ENCODE peak calls at places on chromosomes 5 and 9, in five cellular contexts. S is body of pancreas, Y is uterus, G is Peyer's patch, J is ovary. Q is an unnamed sample. For H3K27me3, the result is how much of the 10 kb centered on the place peaks cover.

GRCh38 chr9:131418143-131419028 is 24.5 kb downstream of the PRRC2B start:
- DNase-seq in S (peak), Y (no peak), G (no peak), J (no peak), Q (peak)

GRCh38 chr5:144219869-144220268 is 49.2 kb downstream of the KCTD16 start:
- DNase-seq in S (no peak), Y (no peak), G (no peak), J (no peak), Q (no peak)

GRCh38 chr9:20898885-20899554 is 132.4 kb downstream of the HACD4 start:
- DNase-seq in S (no peak), Y (no peak), G (no peak), J (no peak), Q (no peak)

GRCh38 chr5:102561894-102562760 is 63.3 kb upstream of the SLCO6A1 start:
- DNase-seq in S (no peak), Y (no peak), G (no peak), J (no peak), Q (no peak)

GRCh38 chr9:97525451-97525850 is 24.0 kb downstream of the TMOD1 start:
- DNase-seq in S (no peak), Y (no peak), G (no peak), J (no peak), Q (no peak)

GRCh38 chr5:590343-590742 is 21.8 kb upstream of the CEP72 start:
- DNase-seq in S (no peak), Y (no peak), G (no peak), J (no peak), Q (no peak)

GRCh38 chr9:13410566-13411031 is 131.1 kb upstream of the MPDZ start:
- DNase-seq in S (no peak), Y (no peak), G (no peak), J (no peak), Q (no peak)

GRCh38 chr5:140107312-140108092 is 6.4 kb upstream of the PURA start:
- DNase-seq in S (peak), Y (peak), G (peak), J (peak), Q (peak)

GRCh38 chr5:5203441-5203840 is 63.3 kb downstream of the ADAMTS16 start:
- DNase-seq in S (no peak), Y (no peak), G (no peak), J (no peak), Q (no peak)

GRCh38 chr5:53677632-53678031 is 117.2 kb downstream of the NDUFS4 start:
- DNase-seq in S (no peak), Y (no peak), G (no peak), J (no peak), Q (no peak)

GRCh38 chr5:80591352-80591751 is 21.3 kb upstream of the ANKRD34B start:
- DNase-seq in S (no peak), Y (no peak), G (no peak), J (no peak), Q (no peak)

GRCh38 chr5:172436874-172437369 is 17.4 kb downstream of the SH3PXD2B start:
- DNase-seq in S (no peak), Y (no peak), G (peak), J (no peak), Q (no peak)

GRCh38 chr9:6239048-6239461 is 23.4 kb downstream of the IL33 start:
- DNase-seq in S (no peak), Y (no peak), G (no peak), J (no peak), Q (no peak)

GRCh38 chr5:113105693-113106280 is 129.2 kb downstream of the DCP2 start:
- DNase-seq in S (no peak), Y (no peak), G (no peak), J (no peak), Q (no peak)

GRCh38 chr9:69149321-69149807 is 24.7 kb upstream of the TJP2 start:
- DNase-seq in S (peak), Y (no peak), G (no peak), J (no peak), Q (no peak)

GRCh38 chr5:34899066-34899465 is 16.2 kb downstream of the RAD1 start:
- DNase-seq in S (no peak), Y (no peak), G (no peak), J (no peak), Q (no peak)

GRCh38 chr5:177134653-177135225 is 1.2 kb downstream of the NSD1 start:
- DNase-seq in S (no peak), Y (no peak), G (no peak), J (no peak), Q (peak)

GRCh38 chr9:126148994-126149393 is 177.6 kb upstream of the MVB12B start:
- DNase-seq in S (no peak), Y (no peak), G (peak), J (no peak), Q (no peak)

GRCh38 chr5:90434116-90434714 is 24.7 kb upstream of the CETN3 start:
- DNase-seq in S (peak), Y (peak), G (no peak), J (peak), Q (no peak)

DNA sequence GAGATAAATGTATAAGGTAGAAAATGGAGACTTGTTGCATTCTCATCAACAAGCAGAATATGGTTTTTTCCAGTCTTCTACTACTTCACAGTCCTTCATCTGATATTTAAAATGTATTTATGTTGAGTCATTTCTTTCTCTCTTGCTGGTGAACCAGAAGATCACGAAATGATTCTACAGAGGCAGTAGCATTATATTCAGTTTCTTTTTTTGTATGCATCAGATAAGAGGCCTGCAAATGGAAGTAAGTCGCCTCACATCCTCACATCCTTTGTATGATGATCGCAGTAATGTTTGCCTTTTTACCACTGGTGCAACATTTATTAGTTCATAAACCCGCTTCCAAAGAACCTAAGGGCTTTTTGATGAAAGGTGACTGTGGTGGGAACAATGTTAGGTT is 22.1 kb upstream of the IL13 start:
- DNase-seq in S (no peak), Y (no peak), G (no peak), J (no peak), Q (no peak)
- TF ChIP-seq POLR2A in S (no peak), Y (no peak), G (no peak), J (no peak), Q (no peak)

DNA sequence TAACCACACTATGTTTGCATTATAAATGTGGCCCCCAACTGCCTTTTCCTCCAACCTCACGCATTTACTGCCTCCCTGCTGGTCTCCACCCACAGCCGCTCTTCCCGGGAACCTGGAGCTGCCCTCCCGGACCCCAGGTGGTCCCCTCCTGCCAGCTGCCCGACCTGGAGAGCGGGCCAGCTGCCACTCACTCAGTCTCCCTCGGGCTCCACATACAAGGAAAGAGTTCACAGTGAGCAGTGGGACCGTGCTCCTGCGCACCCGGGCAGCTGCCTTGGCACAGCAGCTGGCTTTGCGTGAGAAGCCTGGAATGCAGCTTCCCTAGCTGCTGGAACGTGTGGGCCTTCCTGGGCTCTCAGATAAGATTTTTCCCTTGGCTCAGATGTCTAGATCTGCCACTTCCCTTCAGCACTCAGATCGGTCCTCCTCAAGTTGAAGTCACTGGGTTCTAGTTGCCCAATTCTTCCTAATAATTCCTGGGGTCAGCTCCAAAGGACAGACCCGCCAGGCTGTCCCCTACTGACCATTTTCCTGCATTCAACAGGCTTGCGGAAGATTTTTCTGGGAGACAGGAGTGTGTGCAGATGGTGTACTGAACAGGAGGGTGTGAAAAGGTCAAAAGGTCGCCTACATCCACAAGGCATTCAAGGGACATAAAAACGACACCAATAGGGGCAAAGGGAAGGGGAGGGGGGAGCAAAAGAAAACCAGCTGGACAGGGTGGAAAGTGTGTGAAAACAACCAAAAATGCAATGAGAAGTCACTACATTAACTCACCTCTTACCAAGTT is 69.1 kb downstream of the MYO10 start:
- DNase-seq in S (peak), Y (no peak), G (peak), J (no peak), Q (no peak)
- H3K27ac ChIP-seq in S (peak), Y (no peak), G (peak), J (no peak), Q (no peak)

GRCh38 chr9:107447834-107448233 is 41.7 kb downstream of the KLF4 start:
- DNase-seq in S (no peak), Y (no peak), G (no peak), J (no peak), Q (no peak)
- H3K27me3 ChIP-seq in S (under half), Y (under half), G (under half), J (under half), Q (under half)

GRCh38 chr9:128163523-128164331 is 3.7 kb downstream of the BBLN start:
- DNase-seq in S (no peak), Y (no peak), G (no peak), J (no peak), Q (peak)

GRCh38 chr9:128160603-128160987 is 530 bp downstream of the BBLN start:
- DNase-seq in S (peak), Y (no peak), G (no peak), J (no peak), Q (peak)

GRCh38 chr9:128164332-128164885 is 4.3 kb downstream of the BBLN start:
- DNase-seq in S (no peak), Y (no peak), G (no peak), J (no peak), Q (no peak)

GRCh38 chr9:128162215-128163026 is 2.4 kb downstream of the BBLN start:
- DNase-seq in S (peak), Y (peak), G (no peak), J (peak), Q (no peak)

DNA sequence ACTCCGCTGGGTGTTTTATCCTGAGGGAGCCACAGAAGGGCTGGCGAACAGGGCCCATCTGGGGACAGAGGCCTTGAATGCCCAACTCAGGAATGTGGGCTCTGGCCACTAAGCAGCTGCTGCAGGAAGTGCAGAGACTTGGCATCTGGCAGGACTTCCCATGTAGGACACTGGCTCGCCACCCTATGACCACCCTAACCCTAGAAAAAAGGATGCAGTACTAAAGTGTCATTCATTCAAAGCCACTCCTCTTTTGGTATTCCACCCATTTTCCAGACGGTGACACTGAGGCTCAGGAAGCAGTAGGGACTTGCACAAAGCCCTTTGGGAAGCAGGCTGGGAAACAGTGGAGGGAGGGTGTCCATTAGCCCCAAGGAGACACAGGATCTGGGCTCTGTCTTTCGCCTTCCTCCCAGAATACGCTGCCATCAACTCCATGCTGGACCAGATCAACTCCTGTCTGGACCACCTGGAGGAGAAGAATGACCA is 3.0 kb downstream of the BBLN start:
- DNase-seq in S (no peak), Y (no peak), G (no peak), J (no peak), Q (no peak)
- TF ChIP-seq POLR2A in S (no peak), Y (no peak), G (no peak), J (no peak), Q (no peak)

GRCh38 chr9:111621895-111622480 is 9.1 kb upstream of the DNAJC25 start:
- DNase-seq in S (peak), Y (peak), G (no peak), J (no peak), Q (peak)
- H3K27ac ChIP-seq in S (no peak), Y (no peak), G (no peak), J (no peak), Q (no peak)

DNA sequence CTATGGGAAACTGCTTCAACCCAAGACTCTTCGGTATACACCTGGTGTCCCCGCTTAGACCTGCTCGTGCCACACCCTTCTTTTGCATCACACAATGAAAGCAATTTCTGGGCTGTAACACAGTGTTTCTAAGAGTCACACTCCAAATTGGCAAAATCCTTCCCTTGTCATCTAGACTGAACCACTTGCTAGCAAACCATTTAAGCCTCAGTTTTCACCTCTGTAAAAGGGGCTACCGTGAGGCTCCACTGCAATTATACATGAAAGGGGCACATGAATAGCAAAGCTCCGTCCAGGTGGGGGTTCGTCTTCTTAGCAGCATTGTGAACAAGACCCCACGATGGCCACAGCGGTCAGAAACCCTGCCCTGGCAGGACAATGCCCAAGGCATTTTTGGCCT is 166.8 kb downstream of the PAX5 start:
- DNase-seq in S (no peak), Y (no peak), G (peak), J (no peak), Q (peak)
- H3K27me3 ChIP-seq in S (under half), Y (under half), G (under half), J (under half), Q (under half)

GRCh38 chr5:116575635-116576042 is 1.0 kb upstream of the SEMA6A start:
- DNase-seq in S (peak), Y (no peak), G (peak), J (peak), Q (no peak)

GRCh38 chr5:116577064-116577788 is 2.6 kb upstream of the SEMA6A start:
- DNase-seq in S (no peak), Y (no peak), G (no peak), J (no peak), Q (no peak)

GRCh38 chr5:116573617-116574431 is 799 bp downstream of the SEMA6A start:
- DNase-seq in S (peak), Y (no peak), G (peak), J (peak), Q (peak)

GRCh38 chr5:116574682-116575634 is at the start of gene SEMA6A:
- DNase-seq in S (peak), Y (peak), G (peak), J (peak), Q (peak)

GRCh38 chr5:116576043-116576713 is 1.6 kb upstream of the SEMA6A start:
- DNase-seq in S (peak), Y (peak), G (peak), J (peak), Q (peak)
- TF ChIP-seq POLR2A in S (peak), Y (no peak), G (no peak), J (no peak), Q (no peak)

DNA sequence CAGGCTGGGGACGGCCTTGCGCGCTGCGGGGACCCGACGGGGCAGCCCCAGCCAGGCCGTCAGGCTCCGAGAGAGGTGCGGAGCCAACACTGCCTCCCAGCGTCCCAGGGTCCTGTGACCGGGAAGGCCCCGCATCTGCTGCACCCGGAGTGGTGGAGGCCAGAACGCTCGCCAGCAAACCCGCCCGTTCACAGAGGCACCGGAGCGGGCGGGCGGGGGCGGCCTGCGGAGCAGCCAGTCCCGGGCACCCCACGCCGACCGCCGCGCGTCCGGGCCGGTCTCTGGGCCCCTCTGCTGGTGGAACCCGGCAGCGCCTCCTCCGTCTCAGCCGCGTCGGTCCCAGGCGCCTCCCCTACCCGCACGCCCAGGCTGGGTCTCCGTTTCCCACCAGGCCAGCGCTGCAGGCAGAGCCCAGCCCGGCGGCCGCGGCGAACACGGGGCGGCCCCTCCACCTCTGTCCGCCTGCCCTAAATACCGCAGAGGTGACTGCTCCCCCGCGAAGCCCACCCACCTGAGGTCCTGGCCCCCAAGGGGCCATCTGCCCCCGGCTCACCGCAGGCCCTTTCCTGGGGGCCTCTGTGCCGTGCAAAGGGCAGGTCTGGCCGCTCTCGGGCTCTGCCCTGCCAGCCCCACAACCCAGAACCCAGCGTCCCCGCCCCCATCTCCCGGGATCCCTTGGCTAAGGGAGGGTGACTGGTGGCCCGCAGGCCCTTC is 15.9 kb downstream of the EXD3 start:
- DNase-seq in S (peak), Y (peak), G (peak), J (peak), Q (peak)
- H3K27ac ChIP-seq in S (peak), Y (peak), G (peak), J (peak), Q (no peak)

GRCh38 chr9:129258823-129259301 is 80.8 kb upstream of the IER5L start:
- DNase-seq in S (no peak), Y (peak), G (peak), J (peak), Q (no peak)
- H3K27me3 ChIP-seq in S (under half), Y (under half), G (under half), J (under half), Q (under half)

Q was measured in right lobe of liver.